ENCODE peak calls at places on chromosomes 16 and 17, in five cellular contexts. R is HT-29; T is NCI-H524; Z is hypothalamus; U is effector CD4-positive, alpha-beta T cell. N is an unnamed sample.

GRCh38 chr16:21611546-21612384 is 12.4 kb downstream of the METTL9 start:
- DNase-seq in Z (no peak), T (no peak), U (no peak), R (peak; percentile 30), N (no peak)

GRCh38 chr16:89052191-89052787 is 41.4 kb upstream of the ACSF3 start:
- DNase-seq in T (no peak), R (peak; percentile 16), U (no peak), Z (no peak), N (no peak)

GRCh38 chr16:81810361-81810760 is 31.3 kb downstream of the PLCG2 start:
- DNase-seq in R (no peak), Z (no peak), U (no peak), T (no peak), N (no peak)

GRCh38 chr17:18158022-18158600 is 25.5 kb upstream of the ALKBH5 start:
- DNase-seq in U (peak; percentile 86), T (no peak), R (peak; percentile 73), Z (no peak), N (peak; percentile 100)

GRCh38 chr17:1755252-1755992 is 6.4 kb upstream of the SERPINF1 start:
- DNase-seq in U (no peak), T (no peak), Z (no peak), R (no peak), N (no peak)

GRCh38 chr17:21318439-21318838 is 33.9 kb downstream of the MAP2K3 start:
- DNase-seq in R (no peak), Z (no peak), U (no peak), T (no peak), N (peak; percentile 85)

GRCh38 chr16:88806491-88807111 is 3.0 kb downstream of the CDT1 start:
- DNase-seq in R (no peak), U (no peak), Z (no peak), T (no peak), N (no peak)

GRCh38 chr17:1188812-1189211 is 9.0 kb upstream of the ABR start:
- DNase-seq in Z (no peak), R (no peak), T (no peak), U (no peak), N (no peak)

GRCh38 chr17:81040791-81041337 is 5.9 kb downstream of the BAIAP2 start:
- DNase-seq in R (no peak), T (no peak), Z (no peak), U (no peak), N (peak; percentile 87)

GRCh38 chr17:63191610-63192009 is 225.6 kb downstream of the TANC2 start:
- DNase-seq in T (no peak), R (no peak), Z (no peak), U (no peak), N (no peak)

GRCh38 chr16:3223913-3224515 is 10.9 kb downstream of the ZNF200 start:
- DNase-seq in T (no peak), U (no peak), R (no peak), Z (no peak), N (no peak)

GRCh38 chr17:82097919-82098168 is 192 bp downstream of the FASN start:
- DNase-seq in U (no peak), Z (no peak), T (no peak), R (no peak), N (no peak)

GRCh38 chr16:19804538-19805323 is 79.9 kb downstream of the GPRC5B start:
- DNase-seq in Z (no peak), T (no peak), R (peak; percentile 55), U (no peak), N (peak; percentile 70)

GRCh38 chr16:87586201-87586782 is 16.0 kb upstream of the JPH3 start:
- DNase-seq in U (no peak), Z (no peak), R (no peak), T (no peak), N (peak; percentile 52)

GRCh38 chr17:5837055-5837491 is 233.1 kb upstream of the WSCD1 start:
- DNase-seq in T (no peak), U (no peak), Z (no peak), R (peak; percentile 46), N (no peak)

GRCh38 chr17:51999654-52000053 is 158.9 kb downstream of the CA10 start:
- DNase-seq in Z (no peak), U (no peak), T (no peak), R (no peak), N (no peak)

N was measured in endodermal cell.